ENCODE peak calls at places on chromosome 21, in four cellular contexts. J, I, E and Y are unnamed samples.

GRCh38 chr21:17451364-17451869 is 61.4 kb upstream of the CXADR start:
- DNase-seq in J (no peak), I (no peak), E (no peak), Y (no peak)

GRCh38 chr21:31555741-31556191 is 103.7 kb upstream of the SOD1 start:
- DNase-seq in J (no peak), I (no peak), E (no peak), Y (no peak)

GRCh38 chr21:19810779-19811178 is 1187.4 kb upstream of the NCAM2 start:
- DNase-seq in J (no peak), I (no peak), E (no peak), Y (no peak)

GRCh38 chr21:17462276-17462981 is 50.4 kb upstream of the CXADR start:
- DNase-seq in J (no peak), I (no peak), E (peak; percentile 78), Y (no peak)

GRCh38 chr21:28548291-28548690 is 444.4 kb downstream of the LTN1 start:
- DNase-seq in J (no peak), I (no peak), E (no peak), Y (no peak)

GRCh38 chr21:35508389-35508888 is 459.3 kb upstream of the RUNX1 start:
- DNase-seq in J (no peak), I (no peak), E (peak; percentile 53), Y (no peak)

GRCh38 chr21:41769933-41770332 is 3.1 kb upstream of the RIPK4 start:
- DNase-seq in J (no peak), I (no peak), E (no peak), Y (no peak)

GRCh38 chr21:45294509-45295291 is 7.0 kb upstream of the POFUT2 start:
- DNase-seq in J (no peak), I (peak; percentile 99), E (peak; percentile 57), Y (no peak)

GRCh38 chr21:34606621-34607020 is 8.3 kb downstream of the RCAN1 start:
- DNase-seq in J (no peak), I (no peak), E (no peak), Y (no peak)

GRCh38 chr21:44986471-44987291 is 46.9 kb downstream of the SLX9 start:
- DNase-seq in J (no peak), I (no peak), E (no peak), Y (no peak)

GRCh38 chr21:21921410-21922232 is 923.4 kb downstream of the NCAM2 start:
- DNase-seq in J (no peak), I (no peak), E (no peak), Y (no peak)

GRCh38 chr21:39313042-39313456 is 383 bp downstream of the BRWD1 start:
- DNase-seq in J (no peak), I (no peak), E (peak; percentile 60), Y (no peak)

GRCh38 chr21:28018741-28019669 is 973.7 kb downstream of the LTN1 start:
- DNase-seq in J (no peak), I (no peak), E (peak; percentile 14), Y (no peak)

GRCh38 chr21:44550807-44551206 is 498 bp downstream of the KRTAP10-2 start:
- DNase-seq in J (no peak), I (peak; percentile 60), E (no peak), Y (no peak)

GRCh38 chr21:35088235-35088865 is 39.2 kb upstream of the RUNX1 start:
- DNase-seq in J (no peak), I (no peak), E (no peak), Y (no peak)

GRCh38 chr21:28639742-28640141 is 352.9 kb downstream of the LTN1 start:
- DNase-seq in J (no peak), I (no peak), E (no peak), Y (no peak)

GRCh38 chr21:39155578-39155977 is 27.7 kb downstream of the PSMG1 start:
- DNase-seq in J (no peak), I (no peak), E (no peak), Y (no peak)

GRCh38 chr21:21238882-21239400 is 240.7 kb downstream of the NCAM2 start:
- DNase-seq in J (no peak), I (no peak), E (no peak), Y (no peak)

GRCh38 chr21:42102063-42102462 is 30.9 kb downstream of the UMODL1 start:
- DNase-seq in J (no peak), I (no peak), E (no peak), Y (no peak)

GRCh38 chr21:45114072-45114471 is 39.7 kb downstream of the ADARB1 start:
- DNase-seq in J (no peak), I (no peak), E (no peak), Y (no peak)

GRCh38 chr21:35637431-35637830 is 422.9 kb downstream of the SETD4 start:
- DNase-seq in J (no peak), I (no peak), E (no peak), Y (no peak)

GRCh38 chr21:44425307-44425894 is 29.9 kb upstream of the LRRC3 start:
- DNase-seq in J (no peak), I (no peak), E (peak; percentile 11), Y (no peak)

GRCh38 chr21:21003701-21004100 is 5.5 kb downstream of the NCAM2 start:
- DNase-seq in J (no peak), I (no peak), E (no peak), Y (no peak)

GRCh38 chr21:25359724-25360123 is 247.6 kb downstream of the MRPL39 start:
- DNase-seq in J (no peak), I (no peak), E (no peak), Y (no peak)

GRCh38 chr21:45054162-45054926 is 20.0 kb upstream of the ADARB1 start:
- DNase-seq in J (no peak), I (no peak), E (no peak), Y (no peak)

DNA sequence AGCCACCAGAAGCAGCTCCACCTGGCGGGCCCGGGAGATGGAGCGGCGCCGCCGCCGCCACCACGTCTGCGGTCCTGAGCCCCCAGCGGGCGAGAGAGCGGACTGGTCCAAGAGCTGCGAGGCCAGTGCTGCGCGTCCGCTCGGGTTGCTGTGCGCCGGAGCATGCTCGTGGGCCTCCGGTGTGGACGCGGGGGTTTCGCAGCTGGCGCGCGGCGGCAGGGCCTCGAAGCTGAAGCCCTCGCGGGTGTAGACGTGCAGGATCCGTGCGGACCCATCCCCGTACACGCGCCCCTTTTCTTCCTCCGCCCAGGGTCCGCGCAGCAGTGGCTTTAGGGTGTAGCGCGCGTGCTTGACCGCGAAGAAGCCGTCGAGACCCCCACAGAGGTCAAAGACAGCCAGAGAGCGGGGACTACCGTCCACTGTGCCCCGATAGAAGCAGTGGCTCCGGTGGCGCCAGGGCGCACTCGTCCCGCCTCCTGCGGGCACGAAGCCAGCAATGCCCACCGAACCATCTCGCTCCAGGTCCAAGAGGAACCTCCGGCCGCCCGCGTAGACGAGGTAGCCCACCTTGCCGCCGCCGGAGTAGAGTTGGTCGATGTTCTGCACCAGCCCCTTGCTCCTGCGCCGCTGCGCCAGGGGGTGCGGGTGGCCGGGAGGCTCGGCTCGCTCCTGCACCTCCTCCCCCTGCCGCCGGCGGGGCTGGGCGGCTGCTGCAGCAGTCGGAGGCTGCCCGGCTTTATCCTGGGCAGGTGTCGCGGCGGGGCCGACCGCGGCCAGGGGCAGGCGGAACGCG is 1.1 kb downstream of the ADAMTS5 start:
- DNase-seq in J (no peak), I (no peak), E (no peak), Y (no peak)
- H3K4me1 ChIP-seq in J (no peaks in the 10 kb centered on the region), I (peaks cover 12% of the 10 kb centered on the region), E (no peaks in the 10 kb centered on the region), Y (peaks cover 2% of the 10 kb centered on the region)

DNA sequence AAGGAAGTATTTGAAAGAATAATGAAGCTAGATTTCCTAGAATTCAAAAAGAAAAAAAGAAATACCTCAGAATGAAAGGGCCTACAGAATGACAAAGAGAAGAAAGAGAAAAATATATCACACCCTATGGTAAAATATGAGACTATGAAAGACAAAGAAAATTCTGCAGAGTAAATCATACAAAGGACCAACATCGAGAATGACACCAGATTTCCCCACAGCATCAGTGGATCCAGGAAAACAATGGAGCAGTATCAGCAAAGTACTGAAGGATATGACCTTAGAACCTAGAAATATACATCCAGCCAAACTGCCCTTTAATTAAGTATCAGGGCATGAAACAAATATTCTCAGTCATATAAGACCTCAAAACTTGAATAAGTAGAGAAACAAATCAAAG is 21.2 kb upstream of the IFNAR2 start:
- DNase-seq in J (no peak), I (no peak), E (no peak), Y (no peak)
- H3K27ac ChIP-seq in J (no peak overlapping the region), I (no peak overlapping the region), E (no peak overlapping the region), Y (no peak overlapping the region)

GRCh38 chr21:15533618-15534017 is 196.2 kb upstream of the USP25 start:
- DNase-seq in J (no peak), I (no peak), E (no peak), Y (no peak)

GRCh38 chr21:15526793-15527192 is 203.0 kb upstream of the USP25 start:
- DNase-seq in J (no peak), I (no peak), E (no peak), Y (no peak)

GRCh38 chr21:15534450-15534886 is 195.3 kb upstream of the USP25 start:
- DNase-seq in J (no peak), I (no peak), E (no peak), Y (no peak)

DNA sequence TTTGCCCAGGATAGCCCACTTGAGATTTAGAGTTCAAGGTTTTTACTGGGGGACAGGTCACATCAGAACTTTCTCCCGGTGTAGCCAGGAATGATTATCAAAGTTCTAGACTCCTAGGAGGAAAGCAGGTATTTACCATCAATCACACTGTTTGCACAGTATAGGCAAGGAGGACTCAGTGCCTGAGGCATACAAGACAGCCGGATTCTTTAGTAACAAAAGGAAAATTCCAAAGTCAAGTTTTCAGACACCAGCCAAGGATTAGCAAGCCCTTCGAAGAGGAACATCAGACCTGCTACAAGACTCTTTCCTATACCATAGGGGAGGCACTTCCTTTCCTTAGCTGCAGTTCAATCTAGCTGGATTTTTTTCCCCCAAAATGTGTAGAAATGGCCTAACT is 197.8 kb upstream of the USP25 start:
- DNase-seq in J (no peak), I (no peak), E (no peak), Y (no peak)
- H3K4me1 ChIP-seq in J (peaks cover 6% of the 10 kb centered on the region), I (no peaks in the 10 kb centered on the region), E (no peaks in the 10 kb centered on the region), Y (no peaks in the 10 kb centered on the region)

GRCh38 chr21:46391773-46392172 is 66.9 kb upstream of the DIP2A start:
- DNase-seq in J (no peak), I (no peak), E (no peak), Y (no peak)

GRCh38 chr21:46392921-46393320 is 65.8 kb upstream of the DIP2A start:
- DNase-seq in J (no peak), I (no peak), E (no peak), Y (no peak)

GRCh38 chr21:46388206-46388880 is 64.4 kb downstream of the PCNT start:
- DNase-seq in J (no peak), I (no peak), E (no peak), Y (no peak)

GRCh38 chr21:46388896-46389295 is 64.9 kb downstream of the PCNT start:
- DNase-seq in J (no peak), I (no peak), E (no peak), Y (no peak)

DNA sequence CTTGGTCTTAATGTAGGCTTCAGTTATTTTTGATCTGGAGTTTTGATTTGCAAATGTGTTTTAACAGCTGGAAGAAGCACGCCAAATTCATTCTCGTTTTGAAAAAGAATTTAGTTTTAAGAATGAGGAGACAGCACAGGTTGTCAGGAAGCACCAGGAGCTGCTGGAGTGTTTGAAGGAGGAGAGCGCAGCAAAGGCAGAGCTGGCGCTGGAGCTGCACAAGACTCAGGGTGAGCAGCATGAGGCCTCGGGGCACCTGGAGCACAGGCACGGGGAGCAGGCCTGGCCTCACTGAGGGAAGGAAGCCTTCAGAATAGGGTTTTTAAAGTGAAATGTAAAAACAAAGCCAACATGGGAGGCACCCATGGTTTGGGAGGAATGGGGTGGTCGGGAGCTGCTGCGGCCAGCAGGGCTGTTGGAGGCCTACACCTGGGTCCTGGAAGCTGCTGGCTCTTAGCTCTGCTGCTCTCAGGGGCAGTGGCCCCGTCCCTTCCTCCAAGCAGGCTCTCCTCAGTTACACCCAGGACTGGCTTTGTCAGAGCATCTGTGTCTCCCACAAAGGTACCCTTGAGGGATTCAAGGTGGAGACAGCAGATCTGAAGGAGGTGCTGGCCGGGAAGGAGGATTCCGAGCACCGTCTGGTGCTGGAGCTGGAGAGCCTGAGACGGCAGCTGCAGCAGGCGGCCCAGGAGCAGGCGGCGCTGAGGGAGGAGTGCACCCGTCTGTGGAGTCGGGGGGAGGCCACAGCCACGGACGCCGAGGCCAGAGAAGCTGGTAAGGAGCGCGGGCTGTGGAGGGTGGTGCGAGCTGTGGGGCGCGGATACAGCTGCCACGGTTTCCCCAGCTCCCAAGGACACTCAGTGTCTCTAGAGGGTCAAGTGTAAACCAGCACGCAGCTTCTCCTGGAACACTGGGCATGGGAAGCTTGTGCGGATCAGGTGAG is 66.9 kb downstream of the PCNT start:
- DNase-seq in J (no peak), I (no peak), E (no peak), Y (no peak)
- H3K27ac ChIP-seq in J (no peak overlapping the region), I (no peak overlapping the region), E (no peak overlapping the region), Y (no peak overlapping the region)